ENCODE peak calls at places on chromosomes 4 and X, in six cellular contexts. G is H1, X is K562, E is GM12892, K is HepG2, F is GM12878. L is an unnamed sample.
A peak's percentile ranks its signal among the peaks of the same experiment; 100 is the strongest.

GRCh38 chrX:46710927-46711623 is 47.8 kb downstream of the SLC9A7 start:
- DNase-seq in G (no peak), X (no peak), E (no peak), K (no peak), F (no peak), L (no peak)

GRCh38 chr4:80367737-80368136 is 32.2 kb downstream of the CFAP299 start:
- DNase-seq in G (no peak), X (no peak), E (no peak), K (no peak), F (no peak), L (no peak)

GRCh38 chr4:20268028-20268427 is 16.3 kb downstream of the SLIT2 start:
- DNase-seq in G (no peak), X (no peak), E (no peak), K (no peak), F (no peak), L (no peak)

GRCh38 chr4:61532324-61532723 is 332.2 kb downstream of the ADGRL3 start:
- DNase-seq in G (no peak), X (no peak), E (no peak), K (no peak), F (no peak), L (no peak)

GRCh38 chr4:101853691-101854090 is 63.2 kb downstream of the BANK1 start:
- DNase-seq in G (no peak), X (no peak), E (no peak), K (no peak), F (no peak), L (no peak)

GRCh38 chr4:181569553-181569952 is 673.6 kb upstream of the TENM3 start:
- DNase-seq in G (no peak), X (peak; percentile 7), E (no peak), K (peak; percentile 9), F (no peak), L (peak; percentile 26)

GRCh38 chr4:151801547-151802516 is 41.0 kb upstream of the GATB start:
- DNase-seq in G (no peak), X (peak; percentile 51), E (no peak), K (peak; percentile 25), F (no peak), L (peak; percentile 30)

GRCh38 chr4:52659722-52660261 is 691 bp upstream of the USP46 start:
- DNase-seq in G (no peak), X (peak; percentile 49), E (no peak), K (peak; percentile 15), F (no peak), L (no peak)

GRCh38 chr4:1843852-1844251 is 12.1 kb downstream of the LETM1 start:
- DNase-seq in G (no peak), X (no peak), E (no peak), K (no peak), F (no peak), L (no peak)

GRCh38 chr4:39637572-39638357 is 900 bp downstream of the SMIM14 start:
- DNase-seq in G (no peak), X (peak; percentile 41), E (no peak), K (peak; percentile 64), F (no peak), L (no peak)

GRCh38 chr4:3369781-3370660 is 71.7 kb upstream of the HGFAC start:
- DNase-seq in G (no peak), X (no peak), E (no peak), K (no peak), F (no peak), L (no peak)

DNA sequence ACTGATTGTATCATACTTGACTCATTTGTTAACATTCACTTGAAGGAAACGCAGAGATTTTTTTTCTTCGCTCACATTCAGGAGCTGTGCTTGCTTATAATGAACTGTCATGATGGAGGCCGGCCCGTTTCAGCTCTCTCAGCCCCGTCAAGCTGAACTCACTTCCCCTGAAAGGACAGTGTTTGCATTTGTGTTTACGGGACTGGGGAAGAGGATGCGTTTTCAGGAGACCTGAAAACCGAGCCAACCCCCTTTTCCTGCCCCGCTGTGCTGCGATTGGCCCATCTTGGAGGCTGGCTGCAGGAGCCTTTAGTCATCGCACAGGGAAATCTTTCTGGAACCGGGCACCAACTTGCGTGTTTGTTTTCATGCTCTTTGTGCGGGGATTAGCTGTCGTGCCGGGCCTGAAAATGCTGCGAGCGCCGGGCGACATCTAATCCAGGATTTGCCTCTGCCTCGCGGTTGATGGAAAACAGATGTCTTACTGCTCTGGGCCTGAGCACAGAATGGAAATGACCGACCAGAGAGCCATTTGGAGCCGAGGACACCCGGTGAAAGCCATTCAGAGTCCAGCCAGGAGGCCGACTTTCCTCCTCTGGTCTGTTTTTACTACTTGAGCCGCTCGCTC is 18.0 kb downstream of the TRIM2 start:
- DNase-seq in G (no peak), X (no peak), E (peak; percentile 16), K (no peak), F (no peak), L (no peak)
- TF ChIP-seq POLR2A in G (no peak), X (no peak), E (no peak), K (peak; percentile 9), F (no peak), L (no peak)

GRCh38 chrX:50812995-50813842 is 775 bp downstream of the SHROOM4 start:
- DNase-seq in G (no peak), X (no peak), E (no peak), K (no peak), F (no peak), L (no peak)
- TF ChIP-seq TAF1 in G (no peak), X (no peak), E (no peak), K (no peak), F (no peak), L (no peak)

GRCh38 chrX:120562569-120562926 is 1.8 kb upstream of the CUL4B start:
- DNase-seq in G (no peak), X (no peak), E (no peak), K (no peak), F (no peak), L (no peak)

GRCh38 chrX:120560842-120561633 is at the start of gene CUL4B:
- DNase-seq in G (peak; percentile 88), X (peak; percentile 92), E (peak; percentile 45), K (peak; percentile 91), F (peak; percentile 72), L (peak; percentile 42)

GRCh38 chrX:120559799-120560198 is 963 bp downstream of the CUL4B start:
- DNase-seq in G (no peak), X (no peak), E (no peak), K (no peak), F (no peak), L (no peak)

GRCh38 chrX:120560405-120560841 is 339 bp downstream of the CUL4B start:
- DNase-seq in G (no peak), X (no peak), E (no peak), K (peak; percentile 32), F (no peak), L (no peak)

DNA sequence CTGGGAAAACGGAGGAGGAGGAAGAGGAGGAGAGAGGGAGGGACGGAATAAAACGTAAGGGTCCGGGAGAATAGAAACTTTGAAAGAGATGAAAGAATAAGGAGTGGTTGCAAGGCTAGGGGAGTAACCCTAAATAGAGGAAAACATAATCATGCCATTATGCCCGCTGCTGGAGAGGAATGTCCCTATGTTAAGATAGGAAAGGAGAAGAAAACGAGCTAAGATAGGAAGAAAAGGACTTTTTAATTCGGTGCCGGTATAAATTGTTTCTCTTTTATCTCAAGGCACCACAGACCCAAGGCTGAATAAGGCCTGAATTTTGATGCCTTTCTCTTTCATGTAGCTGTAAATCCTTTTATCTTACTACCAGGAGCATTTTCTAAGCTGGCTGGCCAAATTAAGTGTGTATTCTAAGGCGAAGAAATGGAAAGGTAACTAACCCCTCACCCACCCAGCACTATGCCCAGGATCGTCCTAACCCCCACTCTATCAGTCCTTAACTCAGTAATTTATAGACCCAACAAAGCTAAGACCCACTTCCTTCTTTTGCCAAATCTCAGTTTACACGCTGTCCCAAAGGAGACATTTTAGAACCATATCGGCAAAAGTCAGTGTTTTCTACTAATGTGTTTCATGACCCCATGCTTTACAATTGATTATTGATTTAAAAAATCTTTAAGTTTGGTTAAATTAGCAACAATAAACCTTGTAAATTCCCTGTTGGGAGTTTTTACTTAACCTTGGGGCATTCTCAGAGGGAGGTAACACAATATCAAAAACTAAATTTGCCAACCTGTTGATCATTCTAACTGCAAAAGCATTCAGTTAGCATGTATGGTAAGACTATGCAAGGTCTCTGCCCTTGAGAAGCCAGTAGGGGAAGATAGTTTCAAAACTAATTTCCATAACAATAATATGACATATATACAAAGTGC is 1.1 kb upstream of the CUL4B start:
- DNase-seq in G (no peak), X (no peak), E (no peak), K (no peak), F (no peak), L (no peak)
- TF ChIP-seq POLR2AphosphoS5 in G (no peak), X (no peak), E (no peak), K (peak; percentile 39), F (peak; percentile 19), L (no peak)

GRCh38 chr4:56467284-56468096 is at the start of gene SRP72:
- DNase-seq in G (peak; percentile 46), X (peak; percentile 93), E (peak; percentile 72), K (peak; percentile 82), F (peak; percentile 36), L (peak; percentile 73)
- TF ChIP-seq POLR2A in G (peak; percentile 61), X (peak; percentile 96), E (peak; percentile 91), K (peak; percentile 91), F (peak; percentile 96), L (peak; percentile 91)

GRCh38 chr4:173121044-173121685 is 47.4 kb upstream of the GALNT7 start:
- DNase-seq in G (no peak), X (peak; percentile 31), E (no peak), K (no peak), F (peak; percentile 11), L (no peak)

GRCh38 chr4:173124209-173124865 is 44.3 kb upstream of the GALNT7 start:
- DNase-seq in G (no peak), X (no peak), E (no peak), K (no peak), F (no peak), L (no peak)

GRCh38 chr4:173125216-173125812 is 43.3 kb upstream of the GALNT7 start:
- DNase-seq in G (no peak), X (no peak), E (no peak), K (no peak), F (no peak), L (no peak)

DNA sequence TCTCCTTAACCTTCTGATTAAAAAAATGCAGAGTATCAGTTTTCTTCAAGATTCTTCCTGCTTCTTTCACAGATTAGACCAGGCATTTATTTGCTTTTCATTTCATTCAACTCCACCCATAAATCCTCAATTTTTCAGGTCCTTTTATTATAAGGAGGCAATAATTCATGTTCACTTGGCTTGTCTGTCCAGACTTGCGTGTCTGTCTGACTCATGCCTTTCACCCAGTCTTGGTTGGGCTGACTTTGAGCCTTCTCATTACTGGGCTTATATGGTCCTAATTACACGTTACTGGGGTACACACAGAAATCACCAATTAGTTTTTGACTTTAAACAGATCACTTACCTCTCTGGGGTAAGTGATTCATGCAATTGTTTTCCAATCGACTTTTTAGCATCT is 48.8 kb upstream of the GALNT7 start:
- DNase-seq in G (no peak), X (no peak), E (no peak), K (no peak), F (no peak), L (no peak)
- TF ChIP-seq TAF1 in G (no peak), X (no peak), E (no peak), K (no peak), F (no peak), L (no peak)

L was measured in GM12891.